ENCODE peak calls at places on chromosomes 12 and 14, in ten cellular contexts. W, C, N, R, T, P, Q, M, A and Z are unnamed samples.

GRCh38 chr14:94571950-94572349 is 9.3 kb upstream of the SERPINA5 start:
- DNase-seq in W (no peak), C (no peak), N (no peak), R (no peak), T (no peak), P (no peak), Q (peak), M (peak), A (no peak), Z (peak)

GRCh38 chr12:107027304-107028053 is 40.5 kb upstream of the MTERF2 start:
- DNase-seq in W (no peak), C (no peak), N (no peak), R (peak), T (no peak), P (no peak), Q (peak), M (no peak), A (no peak), Z (no peak)

GRCh38 chr12:58313091-58313855 is 371.9 kb downstream of the ATP23 start:
- DNase-seq in W (no peak), C (no peak), N (no peak), R (no peak), T (no peak), P (no peak), Q (no peak), M (no peak), A (no peak), Z (no peak)

GRCh38 chr12:47867496-47867941 is 37.3 kb downstream of the VDR start:
- DNase-seq in W (no peak), C (no peak), N (no peak), R (peak), T (no peak), P (no peak), Q (no peak), M (no peak), A (peak), Z (no peak)

GRCh38 chr12:51028126-51028810 is 2.1 kb upstream of the SLC11A2 start:
- DNase-seq in W (no peak), C (peak), N (no peak), R (peak), T (no peak), P (no peak), Q (peak), M (no peak), A (peak), Z (no peak)

GRCh38 chr14:61477845-61478438 is 156.6 kb downstream of the PRKCH start:
- DNase-seq in W (no peak), C (peak), N (no peak), R (peak), T (peak), P (no peak), Q (peak), M (peak), A (peak), Z (no peak)

GRCh38 chr12:92192361-92192760 is 46.7 kb upstream of the BTG1 start:
- DNase-seq in W (no peak), C (no peak), N (no peak), R (no peak), T (no peak), P (no peak), Q (no peak), M (no peak), A (no peak), Z (no peak)

GRCh38 chr12:102551186-102551585 is 70.8 kb upstream of the IGF1 start:
- DNase-seq in W (no peak), C (no peak), N (no peak), R (no peak), T (no peak), P (no peak), Q (no peak), M (no peak), A (no peak), Z (no peak)

GRCh38 chr12:53766881-53767280 is 15.1 kb upstream of the CISTR start:
- DNase-seq in W (no peak), C (no peak), N (no peak), R (no peak), T (no peak), P (no peak), Q (no peak), M (no peak), A (no peak), Z (no peak)

GRCh38 chr14:64891839-64892375 is 12.2 kb upstream of the SPTB start:
- DNase-seq in W (no peak), C (peak), N (peak), R (peak), T (no peak), P (no peak), Q (no peak), M (no peak), A (peak), Z (no peak)

GRCh38 chr14:72553656-72554055 is 340.2 kb downstream of the DPF3 start:
- DNase-seq in W (no peak), C (no peak), N (no peak), R (no peak), T (no peak), P (no peak), Q (no peak), M (no peak), A (no peak), Z (no peak)

GRCh38 chr14:80491131-80491530 is 279.8 kb upstream of the DIO2 start:
- DNase-seq in W (peak), C (peak), N (peak), R (no peak), T (no peak), P (no peak), Q (no peak), M (no peak), A (no peak), Z (peak)

GRCh38 chr12:28145211-28145610 is 45.0 kb upstream of the CCDC91 start:
- DNase-seq in W (no peak), C (no peak), N (no peak), R (no peak), T (no peak), P (no peak), Q (no peak), M (no peak), A (no peak), Z (no peak)

GRCh38 chr12:110917961-110918360 is 2.4 kb downstream of the MYL2 start:
- DNase-seq in W (no peak), C (no peak), N (no peak), R (no peak), T (no peak), P (no peak), Q (no peak), M (no peak), A (no peak), Z (no peak)

GRCh38 chr12:110920324-110920910 is at the start of gene MYL2:
- DNase-seq in W (no peak), C (no peak), N (no peak), R (no peak), T (no peak), P (no peak), Q (no peak), M (no peak), A (no peak), Z (no peak)

GRCh38 chr12:110917467-110917866 is 2.9 kb downstream of the MYL2 start:
- DNase-seq in W (no peak), C (no peak), N (no peak), R (peak), T (no peak), P (no peak), Q (no peak), M (no peak), A (no peak), Z (no peak)

GRCh38 chr12:110921262-110921661 is 883 bp upstream of the MYL2 start:
- DNase-seq in W (no peak), C (no peak), N (no peak), R (peak), T (no peak), P (no peak), Q (no peak), M (no peak), A (no peak), Z (no peak)

GRCh38 chr12:110919720-110920119 is 659 bp downstream of the MYL2 start:
- DNase-seq in W (no peak), C (no peak), N (no peak), R (no peak), T (no peak), P (no peak), Q (no peak), M (no peak), A (no peak), Z (no peak)
- H3K4me3 ChIP-seq in W (no peak), C (no peak), N (no peak), R (no peak), T (no peak), P (no peak), Q (no peak), M (no peak), A (no peak), Z (no peak)

DNA sequence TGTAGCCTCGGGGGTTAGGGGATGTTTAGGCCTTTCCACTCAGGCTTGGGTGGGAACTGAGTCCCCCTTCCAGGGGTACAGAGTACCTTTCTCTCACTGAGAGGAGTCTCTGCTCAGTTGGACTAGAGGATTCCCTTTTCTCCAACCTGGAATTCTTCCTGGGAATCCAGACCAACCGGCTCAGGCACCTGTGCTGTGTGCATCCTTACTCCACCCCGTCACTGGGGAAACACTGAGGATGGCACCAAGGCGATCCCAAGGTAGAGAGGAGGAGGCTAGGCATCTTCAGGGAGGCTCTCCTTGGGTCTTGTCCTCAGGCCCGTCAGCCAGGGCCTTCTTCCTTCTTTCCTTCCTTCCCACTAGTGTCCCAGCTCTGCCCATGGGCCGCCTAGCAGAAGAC is 871 bp upstream of the TGM1 start:
- DNase-seq in W (no peak), C (no peak), N (no peak), R (no peak), T (no peak), P (no peak), Q (no peak), M (no peak), A (no peak), Z (no peak)
- TF ChIP-seq CTCF in W (no peak), C (no peak), N (no peak), R (no peak), T (no peak), P (no peak), Q (no peak), M (no peak), A (no peak), Z (no peak)

GRCh38 chr14:60164717-60165546 is at the start of gene DHRS7:
- DNase-seq in W (peak), C (peak), N (peak), R (peak), T (peak), P (peak), Q (peak), M (peak), A (peak), Z (peak)
- TF ChIP-seq POLR2A in W (peak), C (peak), N (peak), R (peak), T (peak), P (peak), Q (peak), M (peak), A (peak), Z (no peak)

GRCh38 chr12:91111366-91112321 is at the start of gene LUM:
- DNase-seq in W (peak), C (no peak), N (no peak), R (no peak), T (no peak), P (peak), Q (peak), M (no peak), A (no peak), Z (no peak)
- H3K4me3 ChIP-seq in W (peak), C (no peak), N (no peak), R (no peak), T (no peak), P (peak), Q (no peak), M (no peak), A (no peak), Z (no peak)

GRCh38 chr14:37599527-37600368 is 4.3 kb downstream of the TTC6 start:
- DNase-seq in W (no peak), C (no peak), N (no peak), R (no peak), T (no peak), P (no peak), Q (no peak), M (no peak), A (no peak), Z (no peak)
- TF ChIP-seq CTCF in W (no peak), C (no peak), N (no peak), R (no peak), T (no peak), P (no peak), Q (no peak), M (no peak), A (no peak), Z (no peak)

GRCh38 chr12:116397148-116397547 is 119.7 kb upstream of the MED13L start:
- DNase-seq in W (no peak), C (no peak), N (no peak), R (no peak), T (peak), P (no peak), Q (no peak), M (no peak), A (no peak), Z (no peak)

GRCh38 chr12:116392061-116392460 is 114.6 kb upstream of the MED13L start:
- DNase-seq in W (no peak), C (no peak), N (no peak), R (no peak), T (no peak), P (no peak), Q (no peak), M (no peak), A (no peak), Z (no peak)

GRCh38 chr12:116393859-116394650 is 116.6 kb upstream of the MED13L start:
- DNase-seq in W (no peak), C (no peak), N (no peak), R (no peak), T (peak), P (no peak), Q (no peak), M (no peak), A (peak), Z (no peak)

GRCh38 chr12:116398193-116398592 is 120.7 kb upstream of the MED13L start:
- DNase-seq in W (no peak), C (no peak), N (no peak), R (no peak), T (no peak), P (no peak), Q (no peak), M (no peak), A (no peak), Z (no peak)

DNA sequence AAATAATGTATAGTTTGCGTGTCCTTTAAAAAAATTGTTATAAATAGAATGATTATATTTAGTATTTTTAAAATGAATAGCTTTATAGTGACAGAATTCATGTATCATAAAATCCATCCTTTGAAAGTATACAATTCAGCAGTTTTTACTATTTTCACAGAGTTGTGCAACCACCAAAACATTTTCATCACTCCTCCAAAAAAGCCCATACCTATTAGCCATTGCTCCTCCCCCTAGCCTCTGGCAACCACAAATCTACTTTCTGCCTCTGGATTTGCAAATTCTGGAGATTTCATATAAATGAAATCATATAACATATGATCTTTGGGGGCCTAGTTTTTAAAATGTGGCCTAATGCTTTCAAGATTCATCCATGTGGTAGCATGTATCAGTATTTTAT is 117.9 kb upstream of the MED13L start:
- DNase-seq in W (no peak), C (no peak), N (no peak), R (no peak), T (no peak), P (no peak), Q (no peak), M (no peak), A (peak), Z (no peak)
- TF ChIP-seq POLR2A in W (no peak), C (no peak), N (no peak), R (no peak), T (no peak), P (no peak), Q (no peak), M (no peak), A (no peak), Z (no peak)